ENCODE peak calls at places on chromosomes 12 and 14, in eight cellular contexts. K, E, B, I, G, W, C and M are unnamed samples.

GRCh38 chr14:68341765-68342212 is 451.1 kb downstream of the ZFP36L1 start:
- DNase-seq in G (no peak), K (no peak), C (no peak), E (no peak), B (no peak), I (no peak), W (no peak), M (no peak)

GRCh38 chr12:28367993-28368392 is 177.7 kb downstream of the CCDC91 start:
- DNase-seq in I (no peak), B (no peak), G (no peak), W (no peak), E (no peak), C (no peak), K (no peak), M (no peak)

GRCh38 chr14:68695326-68695768 is 97.5 kb downstream of the ZFP36L1 start:
- DNase-seq in I (peak), G (no peak), E (peak), W (no peak), C (peak), K (peak), B (no peak), M (no peak)

GRCh38 chr14:58078068-58078467 is 73.9 kb downstream of the ARMH4 start:
- DNase-seq in W (no peak), K (no peak), E (no peak), B (no peak), C (no peak), G (no peak), I (peak), M (no peak)

GRCh38 chr12:47833591-47834012 is 13.9 kb upstream of the HDAC7 start:
- DNase-seq in I (no peak), E (no peak), G (no peak), W (no peak), K (no peak), B (no peak), C (no peak), M (no peak)

GRCh38 chr12:102438047-102438822 is 42.1 kb downstream of the IGF1 start:
- DNase-seq in K (no peak), W (no peak), I (peak), B (no peak), E (no peak), C (no peak), G (no peak), M (no peak)

GRCh38 chr12:125186471-125187147 is 121.4 kb downstream of the AACS start:
- DNase-seq in B (no peak), I (no peak), C (no peak), K (no peak), W (no peak), G (no peak), E (no peak), M (no peak)

GRCh38 chr12:29700761-29701481 is 82.8 kb downstream of the TMTC1 start:
- DNase-seq in K (no peak), G (no peak), W (no peak), E (no peak), C (no peak), B (no peak), I (no peak), M (no peak)

GRCh38 chr14:51620036-51620435 is 31.7 kb upstream of the FRMD6 start:
- DNase-seq in K (no peak), W (no peak), I (no peak), C (no peak), G (no peak), B (no peak), E (no peak), M (no peak)

GRCh38 chr12:1488908-1489381 is 105.4 kb downstream of the FBXL14 start:
- DNase-seq in K (no peak), E (peak), I (peak), W (no peak), G (peak), C (no peak), B (no peak), M (no peak)

GRCh38 chr12:116524964-116525379 is 34.2 kb upstream of the MAP1LC3B2 start:
- DNase-seq in C (no peak), W (no peak), B (no peak), G (no peak), E (no peak), K (no peak), I (peak), M (no peak)

GRCh38 chr12:12909228-12909994 is 18.0 kb downstream of the GPRC5A start:
- DNase-seq in I (no peak), C (no peak), G (no peak), K (no peak), E (no peak), B (no peak), W (no peak), M (no peak)

GRCh38 chr12:67594888-67595287 is 53.7 kb upstream of the DYRK2 start:
- DNase-seq in G (no peak), E (no peak), I (no peak), B (no peak), C (no peak), W (no peak), K (no peak), M (no peak)

GRCh38 chr14:50344116-50344775 is 32.1 kb downstream of the DMAC2L start:
- DNase-seq in I (peak), B (no peak), W (no peak), E (no peak), K (no peak), G (no peak), C (no peak), M (no peak)

GRCh38 chr12:88575361-88575959 is 4.8 kb downstream of the KITLG start:
- DNase-seq in W (no peak), C (no peak), G (no peak), E (no peak), K (no peak), I (no peak), B (no peak), M (no peak)

GRCh38 chr12:104653730-104654328 is 197.1 kb downstream of the CHST11 start:
- DNase-seq in I (no peak), C (no peak), E (no peak), W (no peak), G (no peak), B (no peak), K (no peak), M (no peak)

GRCh38 chr14:105021656-105022275 is 883 bp upstream of the CDCA4 start:
- DNase-seq in G (no peak), C (peak), W (no peak), E (peak), I (peak), B (no peak), K (no peak), M (peak)

GRCh38 chr14:104421892-104422291 is 157.7 kb upstream of the C14orf180 start:
- DNase-seq in G (no peak), B (no peak), K (no peak), I (no peak), W (no peak), E (no peak), C (no peak), M (no peak)

GRCh38 chr14:105192866-105193731 is 12.0 kb upstream of the NUDT14 start:
- DNase-seq in I (peak), K (no peak), G (no peak), B (no peak), C (no peak), W (no peak), E (no peak), M (no peak)

GRCh38 chr12:88726806-88727722 is 146.8 kb upstream of the KITLG start:
- DNase-seq in K (no peak), E (no peak), W (no peak), I (peak), G (no peak), B (no peak), C (no peak), M (no peak)

GRCh38 chr12:39443704-39444234 is 849 bp upstream of the KIF21A start:
- DNase-seq in E (no peak), G (no peak), I (no peak), W (no peak), C (no peak), K (no peak), B (no peak), M (no peak)

GRCh38 chr14:63650336-63650952 is 8.8 kb upstream of the WDR89 start:
- DNase-seq in I (peak), G (peak), B (no peak), W (no peak), E (peak), C (no peak), K (no peak), M (no peak)

GRCh38 chr14:89243286-89243685 is 173.7 kb downstream of the FOXN3 start:
- DNase-seq in W (no peak), G (no peak), K (no peak), I (no peak), B (no peak), C (no peak), E (no peak), M (no peak)

GRCh38 chr12:109388167-109388563 is 40.5 kb downstream of the MYO1H start:
- DNase-seq in E (no peak), K (no peak), C (no peak), G (no peak), I (no peak), W (no peak), B (no peak), M (no peak)

GRCh38 chr14:31360919-31361662 is 59.3 kb downstream of the HEATR5A start:
- DNase-seq in W (no peak), C (no peak), E (no peak), I (peak), K (no peak), B (no peak), G (no peak), M (no peak)

GRCh38 chr12:104708891-104709290 is 249.2 kb downstream of the SLC41A2 start:
- DNase-seq in K (no peak), C (no peak), G (no peak), B (no peak), E (no peak), I (no peak), W (no peak), M (no peak)

GRCh38 chr12:132622437-132623071 is 4.0 kb downstream of the P2RX2 start:
- DNase-seq in B (no peak), C (peak), E (peak), G (no peak), W (no peak), K (no peak), I (peak), M (no peak)

GRCh38 chr12:18919826-18920511 is 182.1 kb downstream of the CAPZA3 start:
- DNase-seq in C (no peak), B (no peak), W (no peak), G (no peak), K (no peak), I (no peak), E (no peak), M (no peak)

GRCh38 chr14:59918824-59919581 is 941 bp upstream of the LRRC9 start:
- DNase-seq in I (peak), W (no peak), C (no peak), K (no peak), G (no peak), E (peak), B (no peak), M (no peak)

GRCh38 chr12:10368206-10369171 is 21.4 kb downstream of the KLRK1 start:
- DNase-seq in K (no peak), B (no peak), I (no peak), C (no peak), W (no peak), G (no peak), E (no peak), M (peak)

GRCh38 chr12:10372534-10372931 is 17.3 kb downstream of the KLRK1 start:
- DNase-seq in G (no peak), E (no peak), B (no peak), I (no peak), C (no peak), W (no peak), K (no peak), M (no peak)

GRCh38 chr12:10366875-10367274 is 23.0 kb downstream of the KLRK1 start:
- DNase-seq in I (no peak), B (no peak), W (no peak), K (no peak), E (no peak), G (no peak), C (no peak), M (no peak)

GRCh38 chr12:10365716-10366433 is 24.0 kb downstream of the KLRK1 start:
- DNase-seq in G (no peak), K (no peak), C (no peak), W (no peak), B (no peak), I (peak), E (no peak), M (no peak)

DNA sequence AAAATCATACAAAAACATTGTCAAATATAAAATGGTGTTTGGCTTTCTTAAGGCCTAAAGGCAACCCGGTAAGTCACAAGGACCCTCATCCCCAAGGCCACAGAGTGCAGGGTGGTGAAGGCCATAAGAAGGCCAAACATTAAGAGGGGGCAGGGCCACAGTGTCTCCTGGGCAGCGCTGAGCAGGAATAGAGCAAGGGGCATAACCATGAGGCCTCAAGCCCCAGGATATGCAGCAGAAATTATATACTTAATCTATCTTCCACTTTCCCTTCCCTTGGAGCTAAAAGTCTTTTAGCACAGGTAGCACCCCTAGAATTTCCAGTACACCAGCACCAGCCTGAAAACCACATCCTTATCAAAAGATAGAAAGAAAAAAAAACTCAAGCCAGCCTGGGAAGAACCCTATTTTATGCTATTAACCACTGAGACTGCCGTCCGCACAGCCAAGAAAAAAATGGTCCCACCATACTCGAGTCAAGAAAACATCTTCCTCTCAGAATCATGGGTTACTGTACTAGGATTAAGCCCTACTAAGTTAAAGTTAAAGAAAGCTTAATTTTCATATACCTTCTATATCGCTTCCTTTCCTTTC is 20.2 kb downstream of the KLRK1 start:
- DNase-seq in K (no peak), W (no peak), B (no peak), E (no peak), G (peak), C (no peak), I (no peak), M (no peak)
- H3K27ac ChIP-seq in K (no peak), W (peak), B (no peak), E (no peak), G (peak), C (peak), I (no peak), M (no peak)

GRCh38 chr12:7019043-7019569 is 830 bp upstream of the LPCAT3 start:
- DNase-seq in K (no peak), B (no peak), C (no peak), I (no peak), W (no peak), G (no peak), E (peak), M (no peak)

GRCh38 chr12:7015555-7016370 is 2.5 kb downstream of the LPCAT3 start:
- DNase-seq in I (no peak), W (no peak), B (no peak), K (no peak), C (no peak), G (no peak), E (no peak), M (no peak)

GRCh38 chr12:7018350-7019042 is at the start of gene LPCAT3:
- DNase-seq in G (peak), C (peak), W (peak), E (peak), B (peak), I (peak), K (peak), M (peak)

GRCh38 chr12:7017870-7018349 is 366 bp downstream of the LPCAT3 start:
- DNase-seq in C (no peak), G (no peak), W (no peak), I (peak), B (no peak), E (no peak), K (no peak), M (peak)

GRCh38 chr12:7016958-7017571 is 1.2 kb downstream of the LPCAT3 start:
- DNase-seq in W (no peak), C (no peak), I (no peak), K (no peak), G (no peak), B (no peak), E (peak), M (no peak)
- H3K4me3 ChIP-seq in W (no peak), C (no peak), I (no peak), K (peak), G (peak), B (peak), E (no peak), M (peak)

GRCh38 chr12:111753144-111753881 is 13.4 kb upstream of the ALDH2 start:
- DNase-seq in W (no peak), B (peak), K (no peak), C (peak), I (peak), G (no peak), E (peak), M (peak)
- H3K27ac ChIP-seq in W (no peak), B (peak), K (no peak), C (no peak), I (no peak), G (no peak), E (no peak), M (no peak)

GRCh38 chr12:79688376-79689040 is 2.3 kb downstream of the PAWR start:
- DNase-seq in C (no peak), K (no peak), G (no peak), E (no peak), B (no peak), I (no peak), W (no peak), M (no peak)

GRCh38 chr12:79687711-79688270 is 3.0 kb downstream of the PAWR start:
- DNase-seq in G (no peak), C (no peak), K (no peak), W (no peak), I (peak), E (no peak), B (no peak), M (no peak)

GRCh38 chr12:79689041-79689476 is 1.7 kb downstream of the PAWR start:
- DNase-seq in G (no peak), W (no peak), K (no peak), B (no peak), C (no peak), E (no peak), I (no peak), M (no peak)

GRCh38 chr12:79685068-79685467 is 5.7 kb downstream of the PAWR start:
- DNase-seq in K (no peak), B (no peak), I (peak), W (no peak), C (no peak), G (no peak), E (no peak), M (no peak)

GRCh38 chr12:79686171-79686570 is 4.6 kb downstream of the PAWR start:
- DNase-seq in K (no peak), B (no peak), E (no peak), G (no peak), C (no peak), I (no peak), W (no peak), M (no peak)
- H3K4me3 ChIP-seq in K (peak), B (no peak), E (no peak), G (no peak), C (peak), I (no peak), W (no peak), M (no peak)

GRCh38 chr12:79841878-79842265 is 93.0 kb downstream of the PPP1R12A start:
- DNase-seq in I (no peak), E (no peak), B (no peak), G (no peak), C (no peak), K (no peak), W (no peak), M (no peak)
- H3K27ac ChIP-seq in I (no peak), E (no peak), B (peak), G (no peak), C (no peak), K (no peak), W (peak), M (peak)

GRCh38 chr12:76155157-76155556 is 70.7 kb upstream of the NAP1L1 start:
- DNase-seq in C (no peak), E (no peak), W (no peak), B (no peak), K (no peak), I (no peak), G (no peak), M (no peak)

GRCh38 chr12:76153616-76154015 is 69.1 kb upstream of the NAP1L1 start:
- DNase-seq in K (no peak), I (no peak), W (no peak), C (no peak), G (no peak), E (no peak), B (no peak), M (no peak)

GRCh38 chr12:76156314-76156713 is 71.8 kb upstream of the NAP1L1 start:
- DNase-seq in E (no peak), I (no peak), B (no peak), W (no peak), C (no peak), G (no peak), K (no peak), M (no peak)

GRCh38 chr12:76158518-76159321 is 74.2 kb upstream of the NAP1L1 start:
- DNase-seq in K (no peak), G (peak), E (peak), C (no peak), W (no peak), I (peak), B (no peak), M (no peak)
- H3K4me3 ChIP-seq in K (no peak), G (no peak), E (no peak), C (no peak), W (no peak), I (no peak), B (no peak), M (no peak)

DNA sequence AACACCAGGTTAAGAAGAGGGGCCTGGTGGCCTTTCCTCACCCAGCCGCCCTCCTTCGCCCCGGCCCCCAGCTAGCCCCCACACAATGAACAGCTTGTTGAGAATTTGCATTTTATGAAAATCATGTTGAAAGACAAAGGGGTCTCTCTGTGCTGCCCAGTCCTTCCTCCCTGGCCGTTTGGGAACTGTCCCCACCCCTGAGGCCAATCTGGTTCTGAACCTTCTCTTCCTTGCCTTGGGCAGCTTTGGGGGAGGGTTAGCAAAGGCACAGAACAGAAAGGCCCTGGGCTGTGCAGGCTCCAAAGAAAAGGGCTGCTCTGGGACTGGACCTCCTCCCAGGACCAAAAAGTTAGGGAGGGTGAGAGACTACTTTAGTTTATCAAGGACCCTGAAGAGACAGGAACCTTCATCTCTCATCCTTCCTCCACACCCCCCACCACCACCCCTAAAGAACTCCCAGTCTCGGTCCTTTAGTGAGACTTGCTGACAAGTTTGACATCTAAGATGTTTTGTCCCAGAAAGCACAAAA is 1.3 kb downstream of the TAMALIN start:
- DNase-seq in E (no peak), G (no peak), K (no peak), W (no peak), C (no peak), B (no peak), I (no peak), M (no peak)
- H3K27ac ChIP-seq in E (no peak), G (peak), K (no peak), W (peak), C (peak), B (peak), I (no peak), M (peak)

DNA sequence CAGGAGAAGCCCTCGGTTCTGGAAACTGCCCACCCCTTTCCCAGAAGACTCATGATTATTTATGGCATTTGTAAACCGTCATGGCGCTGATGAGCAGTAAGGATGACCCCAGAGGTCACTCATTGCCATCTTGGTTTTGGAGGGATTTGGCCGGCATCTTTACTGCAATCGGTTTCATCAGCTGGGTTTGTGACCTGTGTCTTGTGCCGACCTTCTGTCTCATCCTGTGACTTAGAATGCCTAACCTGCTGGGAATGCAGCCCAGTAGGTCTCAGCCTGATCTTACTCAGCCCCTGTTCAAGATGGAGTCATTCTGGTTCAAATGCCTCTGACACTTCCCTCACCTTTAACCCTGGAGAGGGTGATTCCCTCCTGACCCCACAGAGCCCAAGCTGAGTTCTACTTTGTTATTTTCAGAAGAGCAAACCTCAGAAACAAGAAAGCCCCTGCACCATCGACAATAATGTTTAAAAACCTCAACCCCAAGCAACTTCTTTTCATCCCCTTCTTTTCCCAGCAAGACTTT is 105.5 kb upstream of the SFSWAP start:
- DNase-seq in G (no peak), B (no peak), W (no peak), K (no peak), C (no peak), I (no peak), E (no peak), M (no peak)
- H3K4me3 ChIP-seq in G (peak), B (no peak), W (no peak), K (no peak), C (no peak), I (no peak), E (no peak), M (no peak)